ENCODE peak calls at places on chromosome 4, in six cellular contexts. X is uterus, P is right lobe of liver, A is spleen, E is A549, M is IMR-90. S is an unnamed sample.

GRCh38 chr4:16264798-16265197 is 38.5 kb upstream of the TAPT1 start:
- DNase-seq in X (no peak), P (no peak), A (no peak), E (peak; percentile 15), M (peak; percentile 58), S (no peak)

GRCh38 chr4:54282837-54283236 is 53.7 kb downstream of the PDGFRA start:
- DNase-seq in X (no peak), P (no peak), A (no peak), E (no peak), M (no peak), S (no peak)

GRCh38 chr4:1041147-1041935 is 29.9 kb downstream of the FGFRL1 start:
- DNase-seq in X (no peak), P (no peak), A (no peak), E (no peak), M (peak; percentile 34), S (no peak)

GRCh38 chr4:187141101-187141500 is 417.4 kb upstream of the FAT1 start:
- DNase-seq in X (no peak), P (no peak), A (no peak), E (no peak), M (peak; percentile 31), S (no peak)

GRCh38 chr4:25481648-25482047 is 104.6 kb downstream of the ANAPC4 start:
- DNase-seq in X (no peak), P (no peak), A (no peak), E (no peak), M (no peak), S (no peak)

GRCh38 chr4:158530391-158530790 is 8.7 kb downstream of the RXFP1 start:
- DNase-seq in X (no peak), P (no peak), A (no peak), E (no peak), M (peak; percentile 6), S (no peak)

GRCh38 chr4:1208266-1208961 is 36.0 kb upstream of the SPON2 start:
- DNase-seq in X (no peak), P (peak; percentile 56), A (peak; percentile 81), E (no peak), M (no peak), S (peak; percentile 20)

GRCh38 chr4:142095886-142096605 is 459.7 kb downstream of the IL15 start:
- DNase-seq in X (peak; percentile 76), P (no peak), A (no peak), E (peak; percentile 49), M (peak; percentile 96), S (no peak)

GRCh38 chr4:160091631-160092030 is 988.8 kb downstream of the RAPGEF2 start:
- DNase-seq in X (no peak), P (no peak), A (no peak), E (no peak), M (no peak), S (no peak)

GRCh38 chr4:182427530-182427929 is 184.3 kb downstream of the TENM3 start:
- DNase-seq in X (no peak), P (no peak), A (no peak), E (no peak), M (peak; percentile 79), S (no peak)

GRCh38 chr4:110826656-110827055 is 203.8 kb upstream of the PITX2 start:
- DNase-seq in X (no peak), P (no peak), A (no peak), E (no peak), M (no peak), S (no peak)

GRCh38 chr4:156968479-156968984 is 3.1 kb downstream of the PDGFC start:
- DNase-seq in X (peak; percentile 81), P (no peak), A (no peak), E (peak; percentile 25), M (peak; percentile 85), S (no peak)

GRCh38 chr4:88007304-88008132 is at the start of gene PKD2:
- DNase-seq in X (peak; percentile 88), P (peak; percentile 91), A (peak; percentile 93), E (peak; percentile 49), M (peak; percentile 65), S (peak; percentile 78)
- TF ChIP-seq POLR2A in X (peak; percentile 91), P (peak; percentile 57), A (no peak), E (peak; percentile 75), M (peak; percentile 61), S (peak; percentile 76)

DNA sequence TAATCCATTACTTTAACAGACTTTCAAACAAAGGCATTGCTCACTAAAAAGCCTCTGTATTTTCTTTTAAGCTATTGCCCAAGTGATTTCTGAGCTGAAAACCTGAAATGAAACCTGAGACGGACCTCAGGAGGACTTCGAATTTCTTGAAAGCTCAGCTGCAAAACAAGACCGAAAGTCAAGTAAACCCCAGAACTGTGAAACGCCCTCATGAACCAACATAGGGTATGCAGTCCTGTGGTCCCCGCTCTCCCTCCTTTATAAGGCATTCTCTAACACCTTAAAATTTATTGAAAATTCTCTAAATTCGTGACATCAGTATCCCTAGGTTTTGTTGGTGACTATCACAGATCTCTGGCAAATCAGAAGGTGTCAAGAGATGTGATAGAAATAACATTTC is 91.8 kb downstream of the SHISA3 start:
- DNase-seq in X (no peak), P (no peak), A (no peak), E (no peak), M (no peak), S (no peak)
- H3K4me1 ChIP-seq in X (no peaks in the 10 kb centered on the region), P (no peaks in the 10 kb centered on the region), A (no peaks in the 10 kb centered on the region), E (no peaks in the 10 kb centered on the region), M (peaks cover 2% of the 10 kb centered on the region), S (no peaks in the 10 kb centered on the region)

DNA sequence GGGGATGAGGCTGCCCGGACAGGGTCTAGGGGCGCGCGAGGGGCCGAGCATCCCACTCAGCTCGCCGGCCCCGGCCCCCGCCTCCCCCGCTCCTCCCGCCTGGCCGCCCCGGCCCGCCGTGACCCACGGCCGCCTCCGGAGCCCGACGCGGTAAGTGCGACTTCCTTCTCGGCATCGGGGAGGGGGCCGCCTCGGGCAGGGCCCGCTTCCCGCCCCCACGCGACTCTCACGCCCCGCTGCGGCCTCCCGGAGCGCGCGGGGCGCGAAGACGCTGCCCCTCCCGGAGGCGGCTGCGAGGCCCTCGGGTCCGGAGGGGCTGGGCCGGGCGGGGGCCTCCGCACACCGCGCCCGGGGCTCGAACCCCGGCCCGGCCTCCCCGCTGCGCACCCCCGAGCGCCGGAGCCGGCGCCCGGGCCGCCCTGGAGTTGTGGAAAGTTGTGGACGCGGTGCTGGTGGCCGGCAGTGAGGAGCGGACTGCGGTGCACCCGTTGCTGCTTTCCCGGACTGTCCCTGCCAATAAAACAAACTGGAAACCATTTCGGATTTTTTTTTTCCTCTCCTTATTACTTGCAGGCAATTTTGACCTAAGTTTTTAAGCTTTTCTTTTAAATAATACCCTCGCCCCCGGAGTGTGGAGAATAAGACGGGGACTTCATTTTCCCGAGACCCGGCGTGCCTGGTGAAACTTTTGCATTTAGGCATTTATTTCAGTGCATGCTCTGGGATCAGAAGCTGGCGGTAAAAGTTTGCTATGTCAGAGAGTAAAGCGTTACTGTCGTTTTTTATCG is 12.9 kb upstream of the TMEM156 start:
- DNase-seq in X (no peak), P (no peak), A (peak; percentile 94), E (no peak), M (no peak), S (no peak)
- TF ChIP-seq POLR2A in X (no peak), P (peak; percentile 41), A (no peak), E (no peak), M (no peak), S (no peak)

DNA sequence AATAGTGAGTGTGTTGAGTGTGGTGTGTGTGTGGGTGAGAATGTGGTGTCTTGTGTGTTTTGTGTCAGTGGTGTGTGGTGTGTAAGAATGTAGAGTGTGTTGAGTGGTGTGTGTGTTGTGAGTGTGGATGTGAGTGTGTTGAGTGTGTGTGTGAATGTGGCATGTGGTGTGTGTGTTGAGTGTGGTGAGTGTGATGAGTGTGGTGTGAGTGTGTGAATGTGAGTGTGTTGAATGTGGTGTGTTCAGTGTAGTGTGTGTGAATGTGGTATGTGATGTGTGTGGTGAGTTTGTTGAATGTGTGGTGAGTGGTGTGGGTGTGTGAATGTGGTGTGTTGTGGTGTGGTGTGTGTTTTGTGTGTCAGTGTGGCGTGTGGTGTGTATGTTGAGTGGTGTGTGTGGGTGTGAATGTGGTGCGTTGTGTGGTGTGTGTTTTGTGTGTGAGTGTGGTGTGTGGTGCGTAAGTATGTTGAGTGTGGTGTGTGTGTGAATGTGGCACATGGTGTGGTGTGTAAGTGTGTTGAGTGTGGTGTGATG is 60.8 kb upstream of the SORCS2 start:
- DNase-seq in X (no peak), P (no peak), A (no peak), E (no peak), M (no peak), S (no peak)
- H3K4me1 ChIP-seq in X (no peaks in the 10 kb centered on the region), P (no peaks in the 10 kb centered on the region), A (peaks cover 7% of the 10 kb centered on the region), E (no peaks in the 10 kb centered on the region), M (peaks cover 8% of the 10 kb centered on the region), S (peaks cover 8% of the 10 kb centered on the region)